ENCODE peak calls at places on chromosomes 2 and 18, in five cellular contexts. B, S, N, O and R are unnamed samples.

GRCh38 chr2:20611077-20611843 is 39.6 kb downstream of the HS1BP3 start:
- DNase-seq in B (peak), S (no peak), N (peak), O (peak), R (peak)

GRCh38 chr2:8575011-8575750 is 106.7 kb upstream of the ID2 start:
- DNase-seq in B (peak), S (peak), N (no peak), O (no peak), R (peak)

GRCh38 chr18:48680339-48680738 is 141.5 kb downstream of the CTIF start:
- DNase-seq in B (no peak), S (no peak), N (no peak), O (no peak), R (no peak)

GRCh38 chr18:12394428-12394827 is 13.3 kb upstream of the PRELID3A start:
- DNase-seq in B (no peak), S (no peak), N (no peak), O (peak), R (no peak)

GRCh38 chr2:174971868-174972781 is 33.1 kb downstream of the CHN1 start:
- DNase-seq in B (peak), S (no peak), N (no peak), O (peak), R (peak)

GRCh38 chr2:164495491-164496223 is 125.6 kb downstream of the GRB14 start:
- DNase-seq in B (peak), S (no peak), N (no peak), O (peak), R (peak)

GRCh38 chr18:8084160-8084559 is 517.0 kb downstream of the PTPRM start:
- DNase-seq in B (peak), S (no peak), N (no peak), O (peak), R (peak)

GRCh38 chr2:23637011-23637778 is 252.2 kb downstream of the KLHL29 start:
- DNase-seq in B (peak), S (no peak), N (no peak), O (peak), R (peak)

GRCh38 chr2:133241231-133241575 is 327.1 kb downstream of the NCKAP5 start:
- DNase-seq in B (peak), S (no peak), N (no peak), O (no peak), R (peak)

GRCh38 chr2:65055427-65056214 is 595 bp upstream of the CEP68 start:
- DNase-seq in B (no peak), S (no peak), N (peak), O (no peak), R (no peak)

GRCh38 chr2:122191331-122191730 is 435.9 kb downstream of the TSN start:
- DNase-seq in B (peak), S (no peak), N (no peak), O (peak), R (peak)

GRCh38 chr2:43136862-43137261 is 89.5 kb downstream of the ZFP36L2 start:
- DNase-seq in B (no peak), S (peak), N (no peak), O (no peak), R (no peak)

GRCh38 chr2:240319855-240320560 is 115.5 kb upstream of the GPC1 start:
- DNase-seq in B (peak), S (no peak), N (no peak), O (peak), R (peak)

GRCh38 chr2:112811841-112812306 is 24.7 kb downstream of the IL1B start:
- DNase-seq in B (peak), S (no peak), N (no peak), O (peak), R (peak)

GRCh38 chr2:134218928-134219707 is 34.8 kb upstream of the MGAT5 start:
- DNase-seq in B (no peak), S (peak), N (no peak), O (no peak), R (no peak)

GRCh38 chr2:127348421-127349000 is 39.3 kb downstream of the MAP3K2 start:
- DNase-seq in B (peak), S (no peak), N (no peak), O (peak), R (peak)

GRCh38 chr2:188199716-188200128 is 92.0 kb upstream of the GULP1 start:
- DNase-seq in B (peak), S (no peak), N (no peak), O (peak), R (peak)

GRCh38 chr2:144522741-144523605 is 3.1 kb upstream of the ZEB2 start:
- DNase-seq in B (no peak), S (no peak), N (no peak), O (no peak), R (no peak)

GRCh38 chr18:8786766-8787670 is 81.7 kb downstream of the MTCL1 start:
- DNase-seq in B (no peak), S (no peak), N (no peak), O (no peak), R (no peak)

GRCh38 chr2:240383871-240384700 is 51.4 kb upstream of the GPC1 start:
- DNase-seq in B (no peak), S (no peak), N (no peak), O (no peak), R (no peak)

GRCh38 chr2:28635251-28635650 is 116.4 kb upstream of the PPP1CB start:
- DNase-seq in B (peak), S (no peak), N (no peak), O (peak), R (no peak)

GRCh38 chr2:206805922-206806607 is 40.7 kb downstream of the FASTKD2 start:
- DNase-seq in B (no peak), S (no peak), N (no peak), O (no peak), R (peak)

GRCh38 chr18:13531681-13532325 is 194.6 kb downstream of the FAM210A start:
- DNase-seq in B (no peak), S (no peak), N (no peak), O (no peak), R (no peak)